ENCODE peak calls at places on chromosomes 2 and 18, in six cellular contexts. G, O, S, U, X and A are unnamed samples.
A peak's percentile ranks its signal among the peaks of the same experiment; 100 is the strongest.

GRCh38 chr2:108587621-108588020 is 53.4 kb downstream of the LIMS1 start:
- DNase-seq in X (no peak), U (no peak), O (peak; percentile 42), G (no peak), S (no peak), A (no peak)

GRCh38 chr2:227370791-227371312 is 8.3 kb downstream of the TM4SF20 start:
- DNase-seq in S (no peak), X (no peak), O (no peak), U (peak; percentile 26), G (peak; percentile 37), A (no peak)

GRCh38 chr2:62270728-62271127 is 74.8 kb downstream of the B3GNT2 start:
- DNase-seq in U (no peak), S (peak; percentile 81), G (no peak), O (peak; percentile 55), X (no peak), A (no peak)

GRCh38 chr18:44195394-44196140 is 485.1 kb upstream of the SETBP1 start:
- DNase-seq in X (no peak), S (no peak), O (no peak), G (no peak), U (no peak), A (no peak)

GRCh38 chr2:101063352-101063751 is 61.3 kb downstream of the RPL31 start:
- DNase-seq in O (no peak), S (no peak), X (no peak), U (no peak), G (no peak), A (no peak)

GRCh38 chr2:102033028-102033749 is 41.4 kb downstream of the IL1R2 start:
- DNase-seq in X (no peak), S (no peak), O (peak; percentile 53), G (peak; percentile 53), U (peak; percentile 69), A (no peak)

GRCh38 chr18:33600846-33601245 is 22.8 kb downstream of the ASXL3 start:
- DNase-seq in X (no peak), G (no peak), S (no peak), U (no peak), O (no peak), A (no peak)

GRCh38 chr2:63875143-63875542 is 33.4 kb downstream of the UGP2 start:
- DNase-seq in U (no peak), X (no peak), O (no peak), S (no peak), G (no peak), A (no peak)

GRCh38 chr2:233209117-233209977 is 42.1 kb upstream of the ATG16L1 start:
- DNase-seq in S (no peak), U (no peak), O (peak; percentile 34), X (no peak), G (no peak), A (peak; percentile 36)

GRCh38 chr2:36373149-36373880 is 17.7 kb downstream of the CRIM1 start:
- DNase-seq in X (no peak), O (no peak), G (no peak), U (no peak), S (no peak), A (no peak)

GRCh38 chr2:64204006-64204632 is 59.9 kb upstream of the PELI1 start:
- DNase-seq in S (peak; percentile 65), O (peak; percentile 57), U (no peak), G (peak; percentile 69), X (no peak), A (no peak)

GRCh38 chr2:95231723-95232122 is 24.4 kb downstream of the ZNF892 start:
- DNase-seq in U (no peak), G (peak; percentile 44), O (peak; percentile 55), X (peak; percentile 90), S (no peak), A (peak; percentile 65)

GRCh38 chr18:68299906-68300305 is 415.0 kb downstream of the TMX3 start:
- DNase-seq in U (no peak), G (no peak), S (no peak), X (no peak), O (no peak), A (no peak)

GRCh38 chr2:85353876-85354285 is 447 bp downstream of the RETSAT start:
- DNase-seq in O (peak; percentile 58), X (no peak), S (no peak), G (peak; percentile 35), U (no peak), A (peak; percentile 3)

GRCh38 chr2:164734196-164734595 is 107.4 kb downstream of the COBLL1 start:
- DNase-seq in O (no peak), X (no peak), U (no peak), S (no peak), G (no peak), A (no peak)

GRCh38 chr2:63122921-63123320 is 72.3 kb downstream of the OTX1 start:
- DNase-seq in U (no peak), O (no peak), X (no peak), S (no peak), G (no peak), A (no peak)

GRCh38 chr2:11123001-11123809 is 32.1 kb upstream of the SLC66A3 start:
- DNase-seq in S (no peak), O (no peak), G (no peak), X (no peak), U (no peak), A (no peak)

GRCh38 chr2:71528749-71529148 is 75.4 kb downstream of the DYSF start:
- DNase-seq in X (no peak), O (no peak), S (peak; percentile 45), U (no peak), G (no peak), A (no peak)

GRCh38 chr2:177651833-177652232 is 259.3 kb downstream of the AGPS start:
- DNase-seq in X (peak; percentile 48), O (no peak), U (no peak), S (no peak), G (no peak), A (peak; percentile 65)

GRCh38 chr2:136232447-136233172 is 114.7 kb upstream of the CXCR4 start:
- DNase-seq in X (no peak), G (no peak), U (no peak), O (no peak), S (no peak), A (no peak)

GRCh38 chr2:42854207-42854818 is 61.9 kb upstream of the HAAO start:
- DNase-seq in X (no peak), U (no peak), S (peak; percentile 80), O (no peak), G (no peak), A (no peak)

GRCh38 chr18:79022603-79023002 is 43.0 kb downstream of the SALL3 start:
- DNase-seq in U (no peak), X (no peak), G (no peak), O (no peak), S (no peak), A (no peak)

GRCh38 chr2:211033765-211034164 is 477.4 kb downstream of the CPS1 start:
- DNase-seq in G (no peak), U (no peak), X (no peak), S (no peak), O (peak; percentile 20), A (no peak)

GRCh38 chr2:240013343-240013742 is 11.8 kb downstream of the NDUFA10 start:
- DNase-seq in O (peak; percentile 4), G (no peak), S (no peak), X (no peak), U (no peak), A (no peak)